ENCODE peak calls at places on chromosomes 7 and 10, in eight cellular contexts. One of them, this sample, is unnamed.

GRCh38 chr7:104230606-104231005 is 22.8 kb upstream of the ORC5 start:
- DNase-seq in uterus: no peak
- DNase-seq in AG04450: peak
- DNase-seq in Karpas-422: no peak
- DNase-seq in endodermal cell: no peak
- DNase-seq in brain microvascular endothelial cell: no peak
- DNase-seq in mammary epithelial cell: no peak
- DNase-seq in adrenal gland: no peak
- DNase-seq in this sample: no peak

GRCh38 chr7:35761882-35762720 is 38.8 kb upstream of the SEPTIN7 start:
- DNase-seq in uterus: no peak
- DNase-seq in AG04450: no peak
- DNase-seq in Karpas-422: no peak
- DNase-seq in endodermal cell: no peak
- DNase-seq in brain microvascular endothelial cell: peak
- DNase-seq in mammary epithelial cell: no peak
- DNase-seq in adrenal gland: no peak
- DNase-seq in this sample: no peak

GRCh38 chr7:105238198-105238765 is 150.4 kb downstream of the SRPK2 start:
- DNase-seq in uterus: no peak
- DNase-seq in AG04450: no peak
- DNase-seq in Karpas-422: no peak
- DNase-seq in endodermal cell: no peak
- DNase-seq in brain microvascular endothelial cell: no peak
- DNase-seq in mammary epithelial cell: no peak
- DNase-seq in adrenal gland: no peak
- DNase-seq in this sample: no peak

GRCh38 chr7:68892211-68892610 is 706.1 kb upstream of the AUTS2 start:
- DNase-seq in uterus: no peak
- DNase-seq in AG04450: no peak
- DNase-seq in Karpas-422: no peak
- DNase-seq in endodermal cell: no peak
- DNase-seq in brain microvascular endothelial cell: no peak
- DNase-seq in mammary epithelial cell: no peak
- DNase-seq in adrenal gland: no peak
- DNase-seq in this sample: no peak

GRCh38 chr10:46106410-46107255 is 60.6 kb upstream of the MSMB start:
- DNase-seq in uterus: peak
- DNase-seq in AG04450: no peak
- DNase-seq in Karpas-422: peak
- DNase-seq in endodermal cell: peak
- DNase-seq in brain microvascular endothelial cell: peak
- DNase-seq in mammary epithelial cell: peak
- DNase-seq in adrenal gland: peak
- DNase-seq in this sample: peak

GRCh38 chr7:134458806-134459698 is at the start of gene AKR1B1:
- DNase-seq in uterus: peak
- DNase-seq in AG04450: peak
- DNase-seq in Karpas-422: peak
- DNase-seq in endodermal cell: peak
- DNase-seq in brain microvascular endothelial cell: peak
- DNase-seq in mammary epithelial cell: peak
- DNase-seq in adrenal gland: peak
- DNase-seq in this sample: peak

GRCh38 chr7:107854989-107855388 is 36.0 kb upstream of the DLD start:
- DNase-seq in uterus: no peak
- DNase-seq in AG04450: no peak
- DNase-seq in Karpas-422: no peak
- DNase-seq in endodermal cell: no peak
- DNase-seq in brain microvascular endothelial cell: peak
- DNase-seq in mammary epithelial cell: peak
- DNase-seq in adrenal gland: no peak
- DNase-seq in this sample: no peak

GRCh38 chr10:84008878-84009277 is 130.4 kb upstream of the GHITM start:
- DNase-seq in uterus: no peak
- DNase-seq in AG04450: no peak
- DNase-seq in Karpas-422: peak
- DNase-seq in endodermal cell: peak
- DNase-seq in brain microvascular endothelial cell: no peak
- DNase-seq in mammary epithelial cell: no peak
- DNase-seq in adrenal gland: peak
- DNase-seq in this sample: no peak

GRCh38 chr10:16120563-16120962 is 260.3 kb upstream of the MINDY3 start:
- DNase-seq in uterus: no peak
- DNase-seq in AG04450: no peak
- DNase-seq in Karpas-422: no peak
- DNase-seq in endodermal cell: no peak
- DNase-seq in brain microvascular endothelial cell: no peak
- DNase-seq in mammary epithelial cell: no peak
- DNase-seq in adrenal gland: no peak
- DNase-seq in this sample: no peak

GRCh38 chr10:63611078-63611477 is 89.9 kb downstream of the REEP3 start:
- DNase-seq in uterus: no peak
- DNase-seq in AG04450: no peak
- DNase-seq in Karpas-422: no peak
- DNase-seq in endodermal cell: no peak
- DNase-seq in brain microvascular endothelial cell: no peak
- DNase-seq in mammary epithelial cell: peak
- DNase-seq in adrenal gland: no peak
- DNase-seq in this sample: no peak

GRCh38 chr7:55187701-55188491 is 169.1 kb downstream of the EGFR start:
- DNase-seq in uterus: peak
- DNase-seq in AG04450: no peak
- DNase-seq in Karpas-422: no peak
- DNase-seq in endodermal cell: no peak
- DNase-seq in brain microvascular endothelial cell: no peak
- DNase-seq in mammary epithelial cell: no peak
- DNase-seq in adrenal gland: no peak
- DNase-seq in this sample: no peak
- H3K27ac ChIP-seq in uterus: peak
- H3K27ac ChIP-seq in AG04450: peak
- H3K27ac ChIP-seq in Karpas-422: no peak
- H3K27ac ChIP-seq in endodermal cell: no peak
- H3K27ac ChIP-seq in brain microvascular endothelial cell: no peak
- H3K27ac ChIP-seq in mammary epithelial cell: no peak
- H3K27ac ChIP-seq in adrenal gland: peak
- H3K27ac ChIP-seq in this sample: no peak

GRCh38 chr7:137669706-137670105 is 177.1 kb downstream of the DGKI start:
- DNase-seq in uterus: no peak
- DNase-seq in AG04450: no peak
- DNase-seq in Karpas-422: no peak
- DNase-seq in endodermal cell: no peak
- DNase-seq in brain microvascular endothelial cell: peak
- DNase-seq in mammary epithelial cell: peak
- DNase-seq in adrenal gland: no peak
- DNase-seq in this sample: no peak

GRCh38 chr7:137670521-137671064 is 176.2 kb downstream of the DGKI start:
- DNase-seq in uterus: no peak
- DNase-seq in AG04450: no peak
- DNase-seq in Karpas-422: no peak
- DNase-seq in endodermal cell: no peak
- DNase-seq in brain microvascular endothelial cell: peak
- DNase-seq in mammary epithelial cell: peak
- DNase-seq in adrenal gland: no peak
- DNase-seq in this sample: no peak

GRCh38 chr7:137668404-137668803 is 178.4 kb downstream of the DGKI start:
- DNase-seq in uterus: no peak
- DNase-seq in AG04450: no peak
- DNase-seq in Karpas-422: no peak
- DNase-seq in endodermal cell: no peak
- DNase-seq in brain microvascular endothelial cell: no peak
- DNase-seq in mammary epithelial cell: no peak
- DNase-seq in adrenal gland: no peak
- DNase-seq in this sample: no peak

GRCh38 chr7:137664846-137665245 is 181.9 kb downstream of the DGKI start:
- DNase-seq in uterus: no peak
- DNase-seq in AG04450: no peak
- DNase-seq in Karpas-422: no peak
- DNase-seq in endodermal cell: no peak
- DNase-seq in brain microvascular endothelial cell: no peak
- DNase-seq in mammary epithelial cell: no peak
- DNase-seq in adrenal gland: no peak
- DNase-seq in this sample: no peak

GRCh38 chr7:137667633-137668387 is 179.0 kb downstream of the DGKI start:
- DNase-seq in uterus: no peak
- DNase-seq in AG04450: peak
- DNase-seq in Karpas-422: no peak
- DNase-seq in endodermal cell: no peak
- DNase-seq in brain microvascular endothelial cell: peak
- DNase-seq in mammary epithelial cell: peak
- DNase-seq in adrenal gland: no peak
- DNase-seq in this sample: no peak
- H3K27ac ChIP-seq in uterus: no peak
- H3K27ac ChIP-seq in AG04450: peak
- H3K27ac ChIP-seq in Karpas-422: no peak
- H3K27ac ChIP-seq in endodermal cell: no peak
- H3K27ac ChIP-seq in brain microvascular endothelial cell: peak
- H3K27ac ChIP-seq in mammary epithelial cell: peak
- H3K27ac ChIP-seq in adrenal gland: no peak
- H3K27ac ChIP-seq in this sample: no peak

GRCh38 chr7:93014410-93014809 is 103.4 kb downstream of the SAMD9 start:
- DNase-seq in uterus: no peak
- DNase-seq in AG04450: no peak
- DNase-seq in Karpas-422: no peak
- DNase-seq in endodermal cell: no peak
- DNase-seq in brain microvascular endothelial cell: no peak
- DNase-seq in mammary epithelial cell: no peak
- DNase-seq in adrenal gland: no peak
- DNase-seq in this sample: no peak
- H3K27ac ChIP-seq in uterus: no peak
- H3K27ac ChIP-seq in AG04450: peak
- H3K27ac ChIP-seq in Karpas-422: no peak
- H3K27ac ChIP-seq in endodermal cell: no peak
- H3K27ac ChIP-seq in brain microvascular endothelial cell: no peak
- H3K27ac ChIP-seq in mammary epithelial cell: no peak
- H3K27ac ChIP-seq in adrenal gland: no peak
- H3K27ac ChIP-seq in this sample: no peak

GRCh38 chr7:75892634-75893272 is 13.9 kb downstream of the RHBDD2 start:
- DNase-seq in uterus: peak
- DNase-seq in AG04450: no peak
- DNase-seq in Karpas-422: no peak
- DNase-seq in endodermal cell: no peak
- DNase-seq in brain microvascular endothelial cell: no peak
- DNase-seq in mammary epithelial cell: peak
- DNase-seq in adrenal gland: peak
- DNase-seq in this sample: no peak
- H3K27ac ChIP-seq in uterus: no peak
- H3K27ac ChIP-seq in AG04450: no peak
- H3K27ac ChIP-seq in Karpas-422: no peak
- H3K27ac ChIP-seq in endodermal cell: no peak
- H3K27ac ChIP-seq in brain microvascular endothelial cell: no peak
- H3K27ac ChIP-seq in mammary epithelial cell: peak
- H3K27ac ChIP-seq in adrenal gland: peak
- H3K27ac ChIP-seq in this sample: no peak

DNA sequence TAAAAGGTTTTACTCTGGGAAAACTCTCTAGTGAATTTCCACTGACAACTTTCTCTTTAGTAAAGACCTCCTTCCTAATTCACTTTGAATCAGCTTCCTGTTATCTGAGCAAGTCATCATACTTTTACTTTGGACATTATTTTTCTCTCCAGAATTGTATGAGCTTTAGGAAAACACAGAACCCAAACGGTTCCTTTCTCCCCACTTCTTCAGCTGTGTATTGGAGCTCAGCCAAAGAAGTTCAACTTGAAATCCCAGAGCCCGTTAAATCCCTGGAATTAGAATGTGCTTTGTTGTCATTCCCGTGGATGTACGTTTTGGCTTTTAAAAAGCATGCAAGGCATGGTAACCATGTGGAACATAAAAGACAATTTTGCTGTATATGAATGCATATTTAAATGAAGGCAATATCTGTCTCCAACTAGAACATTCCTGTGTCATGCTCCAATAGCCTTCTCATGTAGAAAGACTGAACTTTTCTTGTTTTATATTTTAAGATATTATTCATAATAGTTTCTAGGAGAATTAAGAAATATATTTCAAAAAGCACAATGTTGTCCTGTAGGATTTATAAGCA is 46.5 kb downstream of the AGMO start:
- DNase-seq in uterus: no peak
- DNase-seq in AG04450: no peak
- DNase-seq in Karpas-422: no peak
- DNase-seq in endodermal cell: no peak
- DNase-seq in brain microvascular endothelial cell: no peak
- DNase-seq in mammary epithelial cell: no peak
- DNase-seq in adrenal gland: no peak
- DNase-seq in this sample: no peak
- H3K27ac ChIP-seq in uterus: peak
- H3K27ac ChIP-seq in AG04450: no peak
- H3K27ac ChIP-seq in Karpas-422: no peak
- H3K27ac ChIP-seq in endodermal cell: no peak
- H3K27ac ChIP-seq in brain microvascular endothelial cell: peak
- H3K27ac ChIP-seq in mammary epithelial cell: no peak
- H3K27ac ChIP-seq in adrenal gland: no peak
- H3K27ac ChIP-seq in this sample: no peak

GRCh38 chr7:27771111-27771510 is 31.1 kb downstream of the TAX1BP1 start:
- DNase-seq in uterus: no peak
- DNase-seq in AG04450: no peak
- DNase-seq in Karpas-422: no peak
- DNase-seq in endodermal cell: no peak
- DNase-seq in brain microvascular endothelial cell: no peak
- DNase-seq in mammary epithelial cell: peak
- DNase-seq in adrenal gland: no peak
- DNase-seq in this sample: no peak
- H3K27ac ChIP-seq in uterus: no peak
- H3K27ac ChIP-seq in AG04450: no peak
- H3K27ac ChIP-seq in Karpas-422: no peak
- H3K27ac ChIP-seq in endodermal cell: no peak
- H3K27ac ChIP-seq in brain microvascular endothelial cell: no peak
- H3K27ac ChIP-seq in mammary epithelial cell: no peak
- H3K27ac ChIP-seq in adrenal gland: no peak
- H3K27ac ChIP-seq in this sample: no peak

DNA sequence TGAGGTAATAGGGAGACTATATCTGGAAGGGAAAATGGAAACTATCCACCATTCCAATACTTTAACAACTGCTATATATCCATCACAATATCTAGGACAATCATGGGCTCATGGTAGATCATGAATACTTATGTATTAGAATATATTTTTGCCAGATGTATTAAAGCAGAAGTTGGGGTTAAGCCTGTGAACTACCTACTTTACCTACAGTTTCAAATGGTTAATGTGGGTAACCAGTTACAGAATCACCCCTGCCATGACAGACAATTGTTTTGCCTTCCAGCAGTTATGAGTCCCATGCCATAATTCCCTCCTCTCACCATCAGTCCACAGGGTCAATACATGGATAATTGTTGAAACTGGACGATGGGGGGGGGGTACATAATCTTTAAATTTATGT is 29.9 kb upstream of the RAPGEF5 start:
- DNase-seq in uterus: no peak
- DNase-seq in AG04450: no peak
- DNase-seq in Karpas-422: no peak
- DNase-seq in endodermal cell: no peak
- DNase-seq in brain microvascular endothelial cell: no peak
- DNase-seq in mammary epithelial cell: no peak
- DNase-seq in adrenal gland: no peak
- DNase-seq in this sample: no peak
- H3K27ac ChIP-seq in uterus: no peak
- H3K27ac ChIP-seq in AG04450: no peak
- H3K27ac ChIP-seq in Karpas-422: peak
- H3K27ac ChIP-seq in endodermal cell: no peak
- H3K27ac ChIP-seq in brain microvascular endothelial cell: no peak
- H3K27ac ChIP-seq in mammary epithelial cell: no peak
- H3K27ac ChIP-seq in adrenal gland: no peak
- H3K27ac ChIP-seq in this sample: no peak

GRCh38 chr10:68333905-68334431 is 1.2 kb upstream of the PBLD start:
- DNase-seq in uterus: no peak
- DNase-seq in AG04450: no peak
- DNase-seq in Karpas-422: no peak
- DNase-seq in endodermal cell: no peak
- DNase-seq in brain microvascular endothelial cell: no peak
- DNase-seq in mammary epithelial cell: no peak
- DNase-seq in adrenal gland: no peak
- DNase-seq in this sample: no peak
- H3K27ac ChIP-seq in uterus: no peak
- H3K27ac ChIP-seq in AG04450: no peak
- H3K27ac ChIP-seq in Karpas-422: peak
- H3K27ac ChIP-seq in endodermal cell: no peak
- H3K27ac ChIP-seq in brain microvascular endothelial cell: peak
- H3K27ac ChIP-seq in mammary epithelial cell: peak
- H3K27ac ChIP-seq in adrenal gland: no peak
- H3K27ac ChIP-seq in this sample: peak